ENCODE peak calls at places on chromosomes 13 and 19, in seven cellular contexts. H, X, Y, E, J, M and B are unnamed samples.

GRCh38 chr19:2041686-2042484 is 9.2 kb downstream of the MKNK2 start:
- DNase-seq in Y (peak), J (peak), M (peak), E (peak), H (peak), X (peak), B (peak)

GRCh38 chr19:13974073-13974472 is 21.8 kb downstream of the DCAF15 start:
- DNase-seq in M (no peak), E (peak), J (no peak), H (no peak), Y (no peak), X (no peak), B (no peak)

GRCh38 chr13:48818495-48818961 is 157.2 kb upstream of the FNDC3A start:
- DNase-seq in Y (no peak), X (no peak), J (no peak), E (no peak), M (no peak), H (no peak), B (no peak)

GRCh38 chr13:109790951-109791605 is 4.7 kb upstream of the IRS2 start:
- DNase-seq in H (peak), Y (peak), J (no peak), M (no peak), E (peak), X (no peak), B (no peak)

GRCh38 chr19:43735957-43736356 is 18.8 kb downstream of the SMG9 start:
- DNase-seq in J (no peak), M (no peak), E (no peak), Y (no peak), H (no peak), X (no peak), B (no peak)

GRCh38 chr13:48731957-48732569 is 78.3 kb downstream of the CYSLTR2 start:
- DNase-seq in J (no peak), M (peak), H (no peak), X (no peak), E (peak), Y (peak), B (peak)

GRCh38 chr19:13153627-13154240 is 3.5 kb downstream of the IER2 start:
- DNase-seq in J (no peak), X (no peak), M (no peak), E (peak), H (no peak), Y (no peak), B (peak)

GRCh38 chr19:17327654-17328516 is 6.8 kb downstream of the ANO8 start:
- DNase-seq in M (no peak), E (peak), H (no peak), X (no peak), J (peak), Y (peak), B (peak)

GRCh38 chr19:3517638-3518037 is 11.5 kb downstream of the FZR1 start:
- DNase-seq in M (no peak), X (no peak), J (no peak), H (no peak), Y (no peak), E (no peak), B (no peak)

GRCh38 chr19:3515891-3516422 is 9.8 kb downstream of the FZR1 start:
- DNase-seq in M (no peak), X (no peak), H (no peak), E (no peak), J (no peak), Y (no peak), B (peak)

GRCh38 chr19:3518231-3518630 is 12.1 kb downstream of the FZR1 start:
- DNase-seq in J (no peak), X (no peak), E (no peak), M (no peak), H (no peak), Y (no peak), B (peak)

GRCh38 chr19:3514930-3515329 is 8.8 kb downstream of the FZR1 start:
- DNase-seq in E (no peak), X (no peak), Y (no peak), M (no peak), J (no peak), H (no peak), B (peak)

GRCh38 chr19:3516675-3517207 is 10.6 kb downstream of the FZR1 start:
- DNase-seq in M (no peak), J (no peak), E (no peak), Y (peak), H (no peak), X (no peak), B (no peak)
- H3K27ac ChIP-seq in M (no peak), J (no peak), E (no peak), Y (no peak), H (peak), X (no peak), B (no peak)

DNA sequence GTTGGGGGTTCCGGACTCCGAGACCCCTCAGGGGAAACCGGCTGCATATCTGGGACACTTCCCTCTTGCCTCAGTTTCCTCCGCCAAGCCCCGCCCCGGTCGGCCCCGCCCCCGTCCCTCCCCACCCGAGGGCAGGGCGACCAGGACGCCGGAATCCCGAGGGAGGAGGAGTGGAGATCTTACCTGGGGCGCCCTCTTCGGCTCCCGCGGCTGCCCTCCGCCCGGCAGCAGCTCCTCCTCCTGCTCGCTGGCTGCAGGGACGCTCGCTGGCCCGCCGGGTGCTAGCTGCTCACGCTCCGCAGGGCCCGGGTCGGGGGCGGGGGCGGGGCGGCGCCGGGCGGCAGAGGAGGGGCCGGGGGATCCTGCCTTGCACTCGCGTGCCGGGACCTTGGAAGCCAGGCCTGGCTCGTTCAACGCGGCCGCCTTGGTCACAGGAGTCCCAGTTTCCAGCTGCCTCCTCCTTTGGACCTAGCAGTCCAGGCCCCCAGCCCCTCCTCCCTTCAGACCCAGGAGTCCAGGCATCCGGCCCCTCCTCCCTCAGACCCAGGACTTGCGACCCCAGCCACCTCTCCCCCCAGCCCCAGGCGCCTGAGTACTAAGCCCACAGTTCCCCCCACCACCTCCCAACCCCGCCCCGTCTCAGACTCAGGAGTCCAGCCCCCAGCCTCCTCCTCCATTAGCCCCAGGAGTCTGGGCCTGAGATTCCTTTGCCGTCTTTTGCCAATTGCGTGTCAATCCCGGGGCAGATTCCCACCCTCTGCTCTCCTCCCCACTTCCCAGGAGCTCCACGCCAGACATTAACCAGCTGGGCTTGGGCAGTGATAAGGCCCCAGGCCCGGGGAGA is at the start of gene NTF4:
- DNase-seq in E (peak), X (no peak), M (no peak), Y (no peak), H (no peak), J (no peak), B (peak)
- TF ChIP-seq CTCF in E (peak), X (no peak), M (no peak), Y (no peak), H (no peak), J (no peak), B (no peak)

GRCh38 chr19:53467503-53468262 is at the start of gene ZNF813:
- DNase-seq in Y (peak), J (peak), E (peak), M (peak), H (peak), X (peak), B (peak)
- H3K27ac ChIP-seq in Y (peak), J (peak), E (peak), M (peak), H (no peak), X (no peak), B (peak)

GRCh38 chr19:11380653-11381534 is 3.2 kb downstream of the EPOR start:
- DNase-seq in Y (peak), X (peak), E (peak), J (peak), M (peak), H (peak), B (peak)

GRCh38 chr19:11383706-11384048 is 437 bp downstream of the EPOR start:
- DNase-seq in E (no peak), H (no peak), X (no peak), J (no peak), Y (no peak), M (no peak), B (no peak)

GRCh38 chr19:11382898-11383705 is 1.0 kb downstream of the EPOR start:
- DNase-seq in H (no peak), M (peak), Y (no peak), E (peak), X (no peak), J (no peak), B (peak)

GRCh38 chr19:11379857-11380350 is 4.2 kb downstream of the EPOR start:
- DNase-seq in J (no peak), Y (no peak), X (no peak), H (no peak), E (no peak), M (no peak), B (no peak)

GRCh38 chr19:11381535-11382369 is 2.4 kb downstream of the EPOR start:
- DNase-seq in J (no peak), X (no peak), Y (peak), M (peak), H (no peak), E (no peak), B (peak)
- TF ChIP-seq CTCF in J (no peak), X (no peak), Y (no peak), M (no peak), H (no peak), E (peak), B (peak)

GRCh38 chr13:108215428-108215827 is at the start of gene LIG4:
- DNase-seq in J (peak), E (peak), H (peak), M (peak), Y (peak), X (peak), B (peak)
- H3K27ac ChIP-seq in J (peak), E (peak), H (peak), M (peak), Y (peak), X (peak), B (peak)